ENCODE peak calls at places on chromosomes 6 and 20, in ten cellular contexts. I, Y, S, F, A, H, C, V, Q and P are unnamed samples.

GRCh38 chr6:31952140-31952805 is 6.4 kb downstream of the CFB start:
- DNase-seq in I (peak), Y (peak), S (peak), F (peak), A (peak), H (no peak), C (no peak), V (peak), Q (no peak), P (peak)

GRCh38 chr6:152815230-152815922 is 64.8 kb downstream of the VIP start:
- DNase-seq in I (no peak), Y (no peak), S (no peak), F (no peak), A (no peak), H (no peak), C (no peak), V (no peak), Q (no peak), P (no peak)

GRCh38 chr6:56683882-56684281 is 41.2 kb upstream of the DST start:
- DNase-seq in I (no peak), Y (no peak), S (peak), F (no peak), A (peak), H (peak), C (no peak), V (no peak), Q (no peak), P (no peak)

GRCh38 chr6:119148102-119148824 is 69.8 kb upstream of the FAM184A start:
- DNase-seq in I (no peak), Y (no peak), S (no peak), F (no peak), A (peak), H (no peak), C (no peak), V (no peak), Q (peak), P (no peak)

GRCh38 chr6:4281341-4282293 is 146.2 kb upstream of the ECI2 start:
- DNase-seq in I (peak), Y (no peak), S (peak), F (peak), A (no peak), H (no peak), C (no peak), V (peak), Q (no peak), P (peak)

GRCh38 chr20:4896971-4897497 is 104.3 kb downstream of the SLC23A2 start:
- DNase-seq in I (no peak), Y (peak), S (no peak), F (no peak), A (no peak), H (no peak), C (no peak), V (no peak), Q (no peak), P (no peak)

GRCh38 chr6:144661101-144661806 is 376.1 kb downstream of the UTRN start:
- DNase-seq in I (no peak), Y (no peak), S (peak), F (no peak), A (no peak), H (no peak), C (no peak), V (no peak), Q (no peak), P (no peak)

GRCh38 chr6:122007366-122007765 is 392.1 kb upstream of the HSF2 start:
- DNase-seq in I (no peak), Y (no peak), S (no peak), F (no peak), A (no peak), H (no peak), C (no peak), V (no peak), Q (no peak), P (no peak)

GRCh38 chr6:142946924-142947701 is 2.1 kb upstream of the HIVEP2 start:
- DNase-seq in I (peak), Y (peak), S (peak), F (peak), A (peak), H (no peak), C (no peak), V (peak), Q (peak), P (peak)

GRCh38 chr20:10309326-10309725 is 90.7 kb downstream of the SNAP25 start:
- DNase-seq in I (no peak), Y (no peak), S (no peak), F (no peak), A (peak), H (peak), C (no peak), V (no peak), Q (no peak), P (no peak)

GRCh38 chr6:44116643-44117382 is 10.4 kb downstream of the MRPL14 start:
- DNase-seq in I (no peak), Y (no peak), S (no peak), F (no peak), A (no peak), H (peak), C (no peak), V (no peak), Q (no peak), P (no peak)

GRCh38 chr20:35018578-35019371 is 63.1 kb downstream of the MYH7B start:
- DNase-seq in I (no peak), Y (no peak), S (no peak), F (no peak), A (no peak), H (no peak), C (no peak), V (no peak), Q (peak), P (no peak)

GRCh38 chr20:17849901-17850673 is 118.5 kb downstream of the SNX5 start:
- DNase-seq in I (peak), Y (no peak), S (peak), F (peak), A (peak), H (peak), C (no peak), V (peak), Q (no peak), P (peak)

GRCh38 chr6:38713812-38714211 is 1.3 kb upstream of the DNAH8 start:
- DNase-seq in I (no peak), Y (peak), S (peak), F (no peak), A (no peak), H (no peak), C (no peak), V (no peak), Q (peak), P (no peak)

GRCh38 chr6:157249756-157250155 is 73.6 kb downstream of the TMEM242 start:
- DNase-seq in I (no peak), Y (no peak), S (no peak), F (no peak), A (no peak), H (no peak), C (no peak), V (no peak), Q (no peak), P (no peak)

GRCh38 chr6:140071601-140072062 is 697.2 kb upstream of the CITED2 start:
- DNase-seq in I (no peak), Y (no peak), S (no peak), F (no peak), A (no peak), H (peak), C (no peak), V (no peak), Q (no peak), P (no peak)

GRCh38 chr6:69888842-69889590 is 22.7 kb downstream of the COL19A1 start:
- DNase-seq in I (no peak), Y (no peak), S (no peak), F (no peak), A (no peak), H (no peak), C (no peak), V (no peak), Q (no peak), P (no peak)

GRCh38 chr6:151738267-151738666 is 69.2 kb upstream of the ESR1 start:
- DNase-seq in I (no peak), Y (no peak), S (no peak), F (no peak), A (no peak), H (no peak), C (no peak), V (no peak), Q (no peak), P (no peak)

GRCh38 chr6:142088858-142089216 is 43.9 kb upstream of the GJE1 start:
- DNase-seq in I (no peak), Y (no peak), S (no peak), F (no peak), A (peak), H (peak), C (no peak), V (no peak), Q (no peak), P (no peak)

GRCh38 chr6:114084327-114084890 is 113.5 kb upstream of the HDAC2 start:
- DNase-seq in I (no peak), Y (no peak), S (no peak), F (no peak), A (no peak), H (peak), C (no peak), V (no peak), Q (no peak), P (no peak)

GRCh38 chr20:49699200-49699992 is 14.3 kb downstream of the B4GALT5 start:
- DNase-seq in I (no peak), Y (no peak), S (no peak), F (no peak), A (peak), H (no peak), C (no peak), V (no peak), Q (no peak), P (no peak)

GRCh38 chr20:14193443-14193842 is 144.0 kb downstream of the FLRT3 start:
- DNase-seq in I (no peak), Y (no peak), S (no peak), F (no peak), A (no peak), H (no peak), C (no peak), V (no peak), Q (no peak), P (no peak)

GRCh38 chr6:111845441-111845871 is 27.8 kb downstream of the FYN start:
- DNase-seq in I (no peak), Y (no peak), S (no peak), F (no peak), A (no peak), H (no peak), C (no peak), V (no peak), Q (no peak), P (no peak)

GRCh38 chr20:16710781-16711180 is 19.0 kb upstream of the SNRPB2 start:
- DNase-seq in I (no peak), Y (no peak), S (no peak), F (no peak), A (no peak), H (no peak), C (no peak), V (no peak), Q (no peak), P (no peak)

GRCh38 chr20:46099491-46100287 is 9.9 kb upstream of the NCOA5 start:
- DNase-seq in I (no peak), Y (no peak), S (peak), F (no peak), A (no peak), H (no peak), C (no peak), V (no peak), Q (no peak), P (no peak)

GRCh38 chr6:45896783-45897441 is 118.7 kb downstream of the CLIC5 start:
- DNase-seq in I (peak), Y (no peak), S (no peak), F (no peak), A (no peak), H (peak), C (no peak), V (no peak), Q (no peak), P (no peak)

GRCh38 chr20:59696476-59696875 is 92.1 kb downstream of the PHACTR3 start:
- DNase-seq in I (no peak), Y (no peak), S (no peak), F (no peak), A (no peak), H (no peak), C (no peak), V (no peak), Q (no peak), P (no peak)

GRCh38 chr6:46293641-46294316 is 123.0 kb upstream of the ENPP5 start:
- DNase-seq in I (no peak), Y (no peak), S (no peak), F (no peak), A (no peak), H (no peak), C (no peak), V (no peak), Q (no peak), P (no peak)

GRCh38 chr6:49978332-49979226 is 9.2 kb upstream of the DEFB113 start:
- DNase-seq in I (no peak), Y (no peak), S (no peak), F (no peak), A (no peak), H (no peak), C (no peak), V (no peak), Q (no peak), P (no peak)

GRCh38 chr6:52161689-52162438 is 24.3 kb upstream of the IL17A start:
- DNase-seq in I (no peak), Y (no peak), S (no peak), F (no peak), A (no peak), H (no peak), C (no peak), V (no peak), Q (no peak), P (no peak)

GRCh38 chr6:16758163-16758975 is 2.9 kb downstream of the ATXN1 start:
- DNase-seq in I (no peak), Y (no peak), S (no peak), F (no peak), A (no peak), H (no peak), C (no peak), V (no peak), Q (no peak), P (no peak)

GRCh38 chr6:131070061-131070460 is 7.0 kb upstream of the EPB41L2 start:
- DNase-seq in I (no peak), Y (no peak), S (no peak), F (no peak), A (no peak), H (no peak), C (no peak), V (no peak), Q (no peak), P (no peak)
- H3K4me3 ChIP-seq in I (no peak), Y (no peak), S (no peak), F (no peak), A (no peak), H (no peak), C (no peak), V (no peak), Q (no peak), P (no peak)

GRCh38 chr20:62516345-62516744 is 40.5 kb upstream of the GATA5 start:
- DNase-seq in I (no peak), Y (no peak), S (no peak), F (peak), A (peak), H (no peak), C (no peak), V (no peak), Q (no peak), P (no peak)
- TF ChIP-seq CTCF in I (no peak), Y (no peak), S (no peak), F (peak), A (peak), H (peak), C (no peak), V (no peak), Q (no peak), P (no peak)

GRCh38 chr6:168999392-168999791 is 254.3 kb downstream of the THBS2 start:
- DNase-seq in I (no peak), Y (no peak), S (peak), F (no peak), A (no peak), H (no peak), C (no peak), V (no peak), Q (no peak), P (no peak)
- H3K4me3 ChIP-seq in I (no peak), Y (no peak), S (no peak), F (no peak), A (no peak), H (no peak), C (no peak), V (no peak), Q (no peak), P (no peak)

DNA sequence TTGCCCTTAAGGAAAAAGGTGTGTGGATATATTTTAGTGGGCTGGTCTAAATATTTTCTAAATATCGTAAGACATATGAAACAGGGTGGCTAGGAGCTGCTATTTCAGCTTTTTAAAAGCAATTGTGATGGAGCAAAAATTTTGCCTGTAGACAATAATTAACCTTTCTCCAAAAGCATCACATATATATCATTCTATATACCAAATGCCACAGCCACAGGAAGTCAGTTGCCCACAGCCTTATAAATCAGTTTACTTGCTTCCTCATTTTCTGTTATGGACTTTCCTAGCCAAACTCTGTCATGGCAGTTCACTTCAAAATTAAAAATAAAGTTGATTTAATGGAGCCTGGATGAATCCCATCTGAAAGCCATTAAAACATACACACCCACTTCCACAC is 93.4 kb upstream of the NHSL1 start:
- DNase-seq in I (no peak), Y (no peak), S (no peak), F (no peak), A (no peak), H (no peak), C (no peak), V (no peak), Q (no peak), P (no peak)
- TF ChIP-seq CTCF in I (no peak), Y (no peak), S (no peak), F (no peak), A (no peak), H (no peak), C (no peak), V (no peak), Q (no peak), P (no peak)

GRCh38 chr6:83853178-83853967 is at the start of gene RIPPLY2:
- DNase-seq in I (peak), Y (no peak), S (peak), F (no peak), A (no peak), H (no peak), C (no peak), V (no peak), Q (no peak), P (no peak)
- H3K4me3 ChIP-seq in I (peak), Y (peak), S (peak), F (peak), A (peak), H (peak), C (peak), V (peak), Q (no peak), P (peak)

DNA sequence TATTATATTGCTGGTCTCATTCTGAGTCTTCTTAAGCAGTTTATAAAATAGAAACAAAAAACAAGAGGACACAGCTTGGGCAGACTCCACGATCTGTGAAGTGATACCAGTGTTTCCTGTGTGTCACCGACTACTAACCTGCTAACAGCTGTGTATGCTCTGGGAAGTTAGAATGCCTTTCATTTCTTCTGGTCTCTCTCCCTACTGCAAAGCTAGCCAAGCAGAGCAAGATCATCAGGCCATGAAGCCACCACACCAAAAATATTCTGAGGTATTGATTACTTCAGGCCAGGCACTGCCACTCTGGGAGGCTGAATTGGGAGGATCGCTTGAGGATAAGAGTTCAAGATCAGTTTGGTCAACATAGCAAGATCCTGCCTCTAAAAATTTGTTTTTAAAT is 46.9 kb upstream of the SMIM29 start:
- DNase-seq in I (no peak), Y (no peak), S (no peak), F (no peak), A (no peak), H (no peak), C (no peak), V (no peak), Q (no peak), P (no peak)
- TF ChIP-seq CTCF in I (no peak), Y (no peak), S (no peak), F (no peak), A (no peak), H (no peak), C (no peak), V (no peak), Q (no peak), P (no peak)

GRCh38 chr6:42572523-42572922 is 8.7 kb downstream of the UBR2 start:
- DNase-seq in I (no peak), Y (no peak), S (no peak), F (no peak), A (no peak), H (no peak), C (no peak), V (no peak), Q (peak), P (no peak)
- H3K4me3 ChIP-seq in I (no peak), Y (no peak), S (no peak), F (no peak), A (no peak), H (no peak), C (no peak), V (no peak), Q (no peak), P (no peak)